ENCODE peak calls at places on chromosome 20, in six cellular contexts. Z is lower lobe of right lung, P is NCI-H1417, T is iris pigment epithelial cell, I is HCEC 1CT, B is amniotic stem cell. D is an unnamed sample.

GRCh38 chr20:15320941-15321340 is 983.5 kb upstream of the FLRT3 start:
- DNase-seq in P (no peak), B (no peak), T (no peak), I (no peak), Z (no peak), D (no peak)

GRCh38 chr20:32737371-32738223 is 5.7 kb downstream of the COMMD7 start:
- DNase-seq in B (no peak), T (peak), I (peak), P (no peak), Z (no peak), D (peak)

GRCh38 chr20:41274152-41274551 is 43.4 kb downstream of the ZHX3 start:
- DNase-seq in I (no peak), P (no peak), T (no peak), B (no peak), Z (no peak), D (no peak)

GRCh38 chr20:35398660-35399144 is 13.1 kb downstream of the UQCC1 start:
- DNase-seq in I (no peak), B (no peak), T (peak), P (no peak), Z (no peak), D (no peak)

GRCh38 chr20:17227199-17227535 is 327 bp downstream of the PCSK2 start:
- DNase-seq in P (no peak), Z (peak), T (no peak), B (no peak), I (no peak), D (no peak)

GRCh38 chr20:50446351-50447101 is 63.7 kb upstream of the PTPN1 start:
- DNase-seq in Z (no peak), P (no peak), B (no peak), T (no peak), I (no peak), D (no peak)

GRCh38 chr20:44439318-44439717 is 36.4 kb upstream of the TTPAL start:
- DNase-seq in B (no peak), P (no peak), T (no peak), Z (no peak), I (no peak), D (no peak)

GRCh38 chr20:14992961-14993360 is 655.5 kb upstream of the FLRT3 start:
- DNase-seq in T (peak), B (no peak), P (no peak), I (no peak), Z (no peak), D (no peak)

GRCh38 chr20:50003253-50003656 is 20.5 kb downstream of the SNAI1 start:
- DNase-seq in Z (no peak), T (peak), I (peak), B (no peak), P (no peak), D (peak)

GRCh38 chr20:19981091-19981490 is 36.1 kb upstream of the NAA20 start:
- DNase-seq in P (no peak), T (peak), I (no peak), Z (no peak), B (no peak), D (no peak)

GRCh38 chr20:31835977-31836852 is 9.2 kb downstream of the FOXS1 start:
- DNase-seq in P (no peak), I (peak), Z (peak), B (peak), T (peak), D (peak)

GRCh38 chr20:57908691-57909090 is 198.9 kb upstream of the PMEPA1 start:
- DNase-seq in P (no peak), Z (no peak), I (no peak), B (no peak), T (no peak), D (no peak)

GRCh38 chr20:32663704-32664351 is 9.9 kb downstream of the C20orf203 start:
- DNase-seq in I (no peak), P (no peak), B (no peak), T (no peak), Z (no peak), D (no peak)

GRCh38 chr20:22577515-22578220 is 6.7 kb downstream of the FOXA2 start:
- DNase-seq in I (no peak), P (no peak), B (no peak), T (no peak), Z (peak), D (no peak)

GRCh38 chr20:20003088-20003954 is 13.8 kb upstream of the NAA20 start:
- DNase-seq in I (no peak), B (no peak), T (peak), Z (no peak), P (no peak), D (no peak)

GRCh38 chr20:36941403-36941835 is 10.1 kb downstream of the SAMHD1 start:
- DNase-seq in Z (no peak), T (peak), I (peak), B (no peak), P (no peak), D (no peak)

GRCh38 chr20:25049261-25050060 is 8.5 kb downstream of the ACSS1 start:
- DNase-seq in Z (no peak), I (no peak), P (no peak), B (no peak), T (no peak), D (no peak)

GRCh38 chr20:44803383-44803941 is 6.9 kb downstream of the RIMS4 start:
- DNase-seq in Z (no peak), T (no peak), B (no peak), P (peak), I (no peak), D (no peak)

GRCh38 chr20:54292186-54292585 is 84.3 kb downstream of the PFDN4 start:
- DNase-seq in I (peak), T (peak), P (no peak), B (no peak), Z (no peak), D (no peak)

GRCh38 chr20:50073500-50073899 is 39.5 kb downstream of the UBE2V1 start:
- DNase-seq in I (no peak), P (no peak), Z (no peak), B (no peak), T (no peak), D (no peak)

GRCh38 chr20:4151991-4152695 is 136.8 kb upstream of the RNF24 start:
- DNase-seq in I (no peak), B (no peak), P (no peak), Z (peak), T (peak), D (no peak)

GRCh38 chr20:25057234-25058050 is 497 bp downstream of the ACSS1 start:
- DNase-seq in T (peak), B (no peak), I (peak), Z (peak), P (peak), D (no peak)

GRCh38 chr20:25058797-25059486 is 1.0 kb upstream of the ACSS1 start:
- DNase-seq in I (no peak), B (no peak), T (no peak), Z (no peak), P (no peak), D (no peak)

GRCh38 chr20:37562695-37563480 is 35.2 kb upstream of the BLCAP start:
- DNase-seq in I (no peak), T (no peak), P (no peak), B (no peak), Z (no peak), D (no peak)

GRCh38 chr20:23782366-23782983 is 31.7 kb upstream of the CST1 start:
- DNase-seq in Z (no peak), P (peak), T (peak), B (peak), I (peak), D (no peak)

GRCh38 chr20:37096415-37097039 is 730 bp upstream of the RBL1 start:
- DNase-seq in T (no peak), I (no peak), B (no peak), P (no peak), Z (no peak), D (no peak)

GRCh38 chr20:48808382-48809034 is 19.3 kb downstream of the PREX1 start:
- DNase-seq in T (no peak), Z (no peak), P (no peak), I (no peak), B (no peak), D (no peak)

GRCh38 chr20:16302818-16303217 is 270.4 kb downstream of the KIF16B start:
- DNase-seq in I (no peak), T (no peak), Z (no peak), P (no peak), B (no peak), D (no peak)